ENCODE peak calls at places on chromosomes 16 and 17, in eight cellular contexts. R is WTC11, A is A549, M is SK-N-SH, W is K562, Z is HCT116, J is HepG2, Q is H1. C is an unnamed sample.

GRCh38 chr16:81784042-81784785 is 5.1 kb downstream of the PLCG2 start:
- DNase-seq in R (no peak), W (no peak), M (no peak), A (no peak), Q (no peak), J (no peak), Z (no peak), C (no peak)

GRCh38 chr16:9139965-9140364 is 48.5 kb downstream of the HAPSTR1 start:
- DNase-seq in W (peak; percentile 59), Q (no peak), M (peak; percentile 42), A (no peak), Z (peak; percentile 59), J (peak; percentile 64), R (peak; percentile 50), C (peak; percentile 45)

GRCh38 chr16:4489030-4489429 is 12.8 kb downstream of the HMOX2 start:
- DNase-seq in A (no peak), J (no peak), Q (no peak), Z (no peak), M (no peak), R (no peak), W (no peak), C (no peak)

GRCh38 chr16:85613609-85614337 is 651 bp downstream of the GSE1 start:
- DNase-seq in Q (no peak), M (peak; percentile 87), W (peak; percentile 88), Z (no peak), J (peak; percentile 46), R (peak; percentile 76), A (peak; percentile 42), C (peak; percentile 92)

GRCh38 chr17:27407916-27408846 is 48.1 kb upstream of the KSR1 start:
- DNase-seq in R (no peak), A (peak; percentile 33), Q (no peak), M (no peak), W (no peak), Z (peak; percentile 7), J (peak; percentile 9), C (no peak)

GRCh38 chr16:64951681-64952080 is 170.2 kb downstream of the CDH11 start:
- DNase-seq in Z (no peak), M (no peak), W (no peak), J (no peak), A (no peak), Q (no peak), R (no peak), C (no peak)

GRCh38 chr16:18039931-18040330 is 296.6 kb downstream of the NPIPA8 start:
- DNase-seq in M (no peak), R (no peak), W (no peak), A (no peak), J (no peak), Z (no peak), Q (no peak), C (peak; percentile 3)

GRCh38 chr16:23901178-23902131 is 65.7 kb downstream of the PRKCB start:
- DNase-seq in Q (no peak), R (no peak), Z (no peak), J (no peak), M (no peak), A (no peak), W (peak; percentile 86), C (peak; percentile 90)

GRCh38 chr17:38705803-38706624 is 941 bp downstream of the MLLT6 start:
- DNase-seq in R (peak; percentile 63), J (peak; percentile 63), Q (no peak), M (peak; percentile 81), A (peak; percentile 70), Z (no peak), W (peak; percentile 56), C (peak; percentile 47)

GRCh38 chr17:52383493-52384100 is 225.1 kb upstream of the CA10 start:
- DNase-seq in Q (peak; percentile 66), M (peak; percentile 55), Z (peak; percentile 4), W (peak; percentile 9), J (peak; percentile 71), A (peak; percentile 13), R (peak; percentile 56), C (peak; percentile 62)

GRCh38 chr16:3726021-3726687 is 8.8 kb upstream of the TRAP1 start:
- DNase-seq in J (no peak), Z (no peak), R (no peak), M (no peak), W (no peak), A (no peak), Q (no peak), C (no peak)

GRCh38 chr16:55302635-55303034 is 21.4 kb upstream of the IRX6 start:
- DNase-seq in Z (no peak), W (no peak), Q (no peak), J (no peak), M (no peak), R (peak; percentile 33), A (no peak), C (no peak)

GRCh38 chr17:30326816-30327215 is 7.0 kb downstream of the TMIGD1 start:
- DNase-seq in Q (no peak), W (no peak), R (no peak), M (no peak), Z (no peak), A (no peak), J (no peak), C (no peak)

GRCh38 chr17:28727727-28728363 is 743 bp upstream of the NEK8 start:
- DNase-seq in J (peak; percentile 85), W (peak; percentile 68), R (peak; percentile 82), Q (no peak), Z (peak; percentile 55), M (peak; percentile 61), A (peak; percentile 78), C (peak; percentile 82)

GRCh38 chr17:45260204-45260783 is 1.6 kb downstream of the SPATA32 start:
- DNase-seq in A (no peak), M (no peak), J (no peak), Z (no peak), Q (no peak), R (no peak), W (no peak), C (no peak)

GRCh38 chr17:49437696-49438438 is 23.2 kb upstream of the PHB1 start:
- DNase-seq in M (no peak), W (no peak), A (no peak), Q (no peak), Z (no peak), R (no peak), J (no peak), C (no peak)

GRCh38 chr16:87595712-87596111 is 6.6 kb upstream of the JPH3 start:
- DNase-seq in A (no peak), M (no peak), J (no peak), W (no peak), Q (no peak), Z (no peak), R (no peak), C (no peak)

GRCh38 chr16:2152695-2153506 is 2.7 kb upstream of the TRAF7 start:
- DNase-seq in M (no peak), Q (no peak), A (no peak), R (no peak), J (peak; percentile 38), W (peak; percentile 34), Z (no peak), C (peak; percentile 45)

GRCh38 chr17:60361889-60362288 is 30.0 kb downstream of the USP32 start:
- DNase-seq in Z (no peak), R (no peak), Q (no peak), W (peak; percentile 61), A (no peak), M (no peak), J (no peak), C (no peak)

GRCh38 chr17:42675348-42675983 is 1.3 kb downstream of the PLEKHH3 start:
- DNase-seq in J (no peak), W (no peak), R (no peak), Z (no peak), Q (no peak), M (peak; percentile 73), A (no peak), C (peak; percentile 23)

GRCh38 chr17:42676424-42677011 is at the start of gene PLEKHH3:
- DNase-seq in J (no peak), Z (no peak), Q (no peak), M (no peak), R (no peak), W (no peak), A (no peak), C (peak; percentile 75)

GRCh38 chr17:42674755-42675347 is 1.9 kb downstream of the PLEKHH3 start:
- DNase-seq in J (no peak), R (peak; percentile 65), A (no peak), M (no peak), W (no peak), Z (no peak), Q (no peak), C (peak; percentile 24)

GRCh38 chr17:42677012-42677857 is 441 bp upstream of the PLEKHH3 start:
- DNase-seq in J (peak; percentile 99), A (peak; percentile 100), Z (peak; percentile 99), R (peak; percentile 100), Q (peak; percentile 98), M (peak; percentile 97), W (peak; percentile 99), C (peak; percentile 99)

GRCh38 chr17:42675984-42676423 is 790 bp downstream of the PLEKHH3 start:
- DNase-seq in R (peak; percentile 49), Z (no peak), J (no peak), A (peak; percentile 58), M (peak; percentile 71), Q (no peak), W (peak; percentile 52), C (no peak)
- TF ChIP-seq CTCF in R (no peak), Z (no peak), J (peak; percentile 26), A (no peak), M (no peak), Q (no peak), W (no peak), C (no peak)

GRCh38 chr17:40936976-40937375 is 470 bp downstream of the KRT23 start:
- DNase-seq in W (no peak), J (no peak), Q (no peak), A (no peak), R (no peak), M (no peak), Z (no peak), C (no peak)
- TF ChIP-seq MAX in W (no peak), J (peak; percentile 10), Q (no peak), A (no peak), R (no peak), M (no peak), Z (no peak), C (no peak)

GRCh38 chr17:48143629-48144028 is 36.1 kb downstream of the SNX11 start:
- DNase-seq in W (no peak), R (peak; percentile 17), A (no peak), M (no peak), Q (no peak), J (no peak), Z (no peak), C (no peak)
- TF ChIP-seq CTCF in W (no peak), R (no peak), A (no peak), M (no peak), Q (peak; percentile 36), J (peak; percentile 22), Z (no peak), C (no peak)

GRCh38 chr17:8163978-8164814 is 1.4 kb upstream of the VAMP2 start:
- DNase-seq in M (no peak), J (no peak), Z (no peak), R (no peak), A (peak; percentile 48), Q (no peak), W (peak; percentile 85), C (peak; percentile 85)
- TF ChIP-seq MAX in M (no peak), J (no peak), Z (no peak), R (no peak), A (peak; percentile 35), Q (no peak), W (no peak), C (no peak)

DNA sequence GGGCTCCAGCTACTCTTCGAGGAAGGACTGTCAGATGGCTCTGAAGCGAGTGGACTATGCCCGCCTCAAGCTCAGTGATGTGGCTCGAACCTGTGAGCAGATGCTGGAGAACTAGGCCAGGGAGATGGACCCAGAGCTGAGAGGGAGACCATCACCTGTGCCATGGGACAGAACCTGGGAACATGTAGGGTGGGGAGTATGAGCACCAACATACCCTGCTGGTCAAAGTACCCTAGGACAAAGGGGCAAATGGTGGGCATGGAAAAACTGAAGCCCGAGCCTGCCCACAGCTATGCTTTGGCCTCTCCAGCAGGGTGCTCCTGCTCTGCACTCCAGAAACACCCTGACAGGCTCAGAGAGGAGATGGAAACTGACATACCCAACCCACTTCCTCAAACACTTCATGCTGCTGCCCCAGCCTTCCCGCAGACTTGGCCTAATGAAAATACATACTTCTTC is 1.9 kb downstream of the MED11 start:
- DNase-seq in Q (no peak), A (no peak), J (peak; percentile 37), Z (no peak), M (no peak), R (no peak), W (no peak), C (peak; percentile 87)
- TF ChIP-seq CTCF in Q (peak; percentile 39), A (no peak), J (peak; percentile 60), Z (no peak), M (no peak), R (no peak), W (no peak), C (peak; percentile 29)

C was measured in NB4.